ENCODE peak calls at places on chromosomes 12 and 14, in six cellular contexts. O, Z, V, J, X and S are unnamed samples.

GRCh38 chr14:75440733-75441474 is 13.1 kb downstream of the JDP2 start:
- DNase-seq in O (peak), Z (peak), V (no peak), J (no peak), X (peak), S (no peak)

GRCh38 chr12:77725611-77726010 is 105.1 kb upstream of the NAV3 start:
- DNase-seq in O (no peak), Z (peak), V (no peak), J (no peak), X (no peak), S (no peak)

GRCh38 chr14:36281309-36281708 is 39.1 kb downstream of the MBIP start:
- DNase-seq in O (no peak), Z (no peak), V (no peak), J (no peak), X (no peak), S (no peak)

GRCh38 chr14:85252011-85252410 is 277.9 kb upstream of the FLRT2 start:
- DNase-seq in O (no peak), Z (no peak), V (no peak), J (no peak), X (no peak), S (no peak)

GRCh38 chr12:902581-902980 is 46.9 kb downstream of the RAD52 start:
- DNase-seq in O (no peak), Z (no peak), V (no peak), J (no peak), X (no peak), S (no peak)

GRCh38 chr12:112906712-112907414 is at the start of gene OAS1:
- DNase-seq in O (no peak), Z (no peak), V (peak), J (peak), X (peak), S (no peak)

GRCh38 chr12:54439521-54440255 is 20.6 kb upstream of the ITGA5 start:
- DNase-seq in O (no peak), Z (peak), V (no peak), J (no peak), X (no peak), S (no peak)

GRCh38 chr14:50530794-50531193 is 1.6 kb downstream of the MAP4K5 start:
- DNase-seq in O (no peak), Z (no peak), V (no peak), J (no peak), X (no peak), S (no peak)

GRCh38 chr12:119730381-119730780 is 62.4 kb downstream of the PRKAB1 start:
- DNase-seq in O (no peak), Z (no peak), V (no peak), J (no peak), X (no peak), S (no peak)

GRCh38 chr12:4270670-4271432 is 2.7 kb upstream of the CCND2 start:
- DNase-seq in O (peak), Z (no peak), V (peak), J (no peak), X (no peak), S (peak)

GRCh38 chr12:98402081-98402480 is 113.3 kb upstream of the TMPO start:
- DNase-seq in O (no peak), Z (no peak), V (no peak), J (no peak), X (no peak), S (no peak)

GRCh38 chr14:51921026-51921425 is 60.6 kb downstream of the GNG2 start:
- DNase-seq in O (no peak), Z (no peak), V (no peak), J (no peak), X (no peak), S (no peak)

GRCh38 chr14:51926449-51926848 is 62.9 kb upstream of the RTRAF start:
- DNase-seq in O (no peak), Z (no peak), V (no peak), J (no peak), X (no peak), S (no peak)

GRCh38 chr14:51925980-51926379 is 63.4 kb upstream of the RTRAF start:
- DNase-seq in O (no peak), Z (no peak), V (no peak), J (no peak), X (no peak), S (no peak)

GRCh38 chr14:51924600-51924999 is 64.2 kb downstream of the GNG2 start:
- DNase-seq in O (no peak), Z (no peak), V (no peak), J (no peak), X (no peak), S (no peak)

GRCh38 chr14:51922624-51923023 is 62.2 kb downstream of the GNG2 start:
- DNase-seq in O (no peak), Z (no peak), V (no peak), J (no peak), X (no peak), S (no peak)
- TF ChIP-seq CTCF in O (no peak), Z (no peak), V (no peak), J (no peak), X (no peak), S (no peak)

DNA sequence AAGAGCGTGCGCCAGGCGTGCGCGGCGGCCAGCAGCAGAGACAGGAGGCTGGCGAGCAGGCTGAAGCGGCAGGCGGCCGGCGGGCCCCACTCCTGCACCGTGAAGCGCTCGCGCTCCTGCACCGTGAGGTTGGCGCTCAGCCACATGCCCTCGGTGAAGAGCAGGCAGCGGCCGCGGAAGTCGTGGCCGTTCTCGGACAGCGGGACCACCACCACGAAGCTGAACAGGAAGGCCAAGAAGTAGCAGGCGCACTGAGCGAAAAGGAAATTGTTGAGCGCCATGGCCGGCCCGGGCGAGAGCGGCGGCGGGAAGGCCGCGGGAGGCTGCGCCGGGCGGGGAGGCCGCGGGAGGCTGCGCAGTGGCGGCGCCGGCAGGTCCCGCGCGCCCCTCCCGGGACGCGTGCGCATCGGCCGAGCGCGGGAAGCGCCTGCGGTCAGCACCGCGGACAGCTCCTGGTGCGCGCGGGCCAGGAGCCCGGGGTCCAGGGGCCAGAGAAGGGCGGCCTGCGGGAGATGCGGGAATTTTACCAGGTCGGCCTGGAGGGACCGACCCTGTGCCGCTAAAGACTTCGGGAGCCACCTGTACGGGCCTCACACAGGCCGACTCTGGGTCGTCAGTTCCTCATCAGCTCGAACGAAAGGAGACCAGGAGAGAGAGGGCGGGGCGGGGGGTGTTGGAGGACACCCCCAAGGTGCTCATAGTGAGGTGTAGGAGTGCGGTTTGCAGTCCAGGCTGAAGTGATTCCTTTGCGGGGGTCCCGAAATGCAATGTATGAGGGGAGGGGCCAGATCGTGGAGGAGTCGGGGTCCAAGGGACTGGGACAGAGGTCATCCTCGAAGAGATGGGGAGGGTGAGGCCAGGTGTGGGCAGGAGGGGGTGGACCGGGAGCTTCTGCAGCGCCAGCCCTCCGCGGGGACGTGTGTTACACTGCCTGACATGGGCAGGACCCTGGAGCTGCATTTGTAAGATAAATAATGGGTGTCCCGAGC is at the start of gene TMEM179:
- DNase-seq in O (peak), Z (no peak), V (no peak), J (no peak), X (no peak), S (no peak)
- H3K4me3 ChIP-seq in O (no peak), Z (no peak), V (no peak), J (no peak), X (peak), S (no peak)

DNA sequence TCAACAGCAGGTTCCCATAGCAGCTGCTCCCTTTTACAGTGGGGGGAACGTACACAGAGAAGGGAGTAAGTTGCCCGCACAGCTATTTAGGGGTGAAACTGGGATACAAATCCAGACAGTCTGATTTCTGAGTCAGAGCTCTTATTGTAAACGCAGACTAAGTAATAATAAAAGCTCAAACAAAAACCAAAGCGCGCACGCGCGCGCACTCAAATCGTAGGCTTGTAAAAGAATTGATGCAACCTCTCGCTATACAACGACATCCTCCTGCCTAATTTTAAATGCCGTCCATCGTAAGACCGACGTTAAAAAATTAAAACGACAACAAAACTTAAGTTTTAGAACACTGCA is 747 bp upstream of the DACT1 start:
- DNase-seq in O (no peak), Z (peak), V (no peak), J (no peak), X (peak), S (peak)
- H3K27ac ChIP-seq in O (no peak), Z (peak), V (no peak), J (no peak), X (peak), S (peak)

GRCh38 chr14:76958975-76959710 is 69.4 kb downstream of the IRF2BPL start:
- DNase-seq in O (no peak), Z (no peak), V (no peak), J (peak), X (no peak), S (no peak)
- TF ChIP-seq CTCF in O (no peak), Z (no peak), V (no peak), J (no peak), X (no peak), S (no peak)

GRCh38 chr14:64539186-64539552 is 1.4 kb upstream of the HSPA2 start:
- DNase-seq in O (no peak), Z (no peak), V (no peak), J (no peak), X (no peak), S (no peak)
- H3K4me3 ChIP-seq in O (peak), Z (peak), V (peak), J (peak), X (peak), S (peak)

GRCh38 chr14:68623307-68623706 is 169.6 kb downstream of the ZFP36L1 start:
- DNase-seq in O (no peak), Z (no peak), V (no peak), J (no peak), X (no peak), S (peak)

GRCh38 chr14:68616255-68616902 is 176.5 kb downstream of the ZFP36L1 start:
- DNase-seq in O (no peak), Z (no peak), V (no peak), J (no peak), X (no peak), S (no peak)

GRCh38 chr14:68621400-68622365 is 171.2 kb downstream of the ZFP36L1 start:
- DNase-seq in O (no peak), Z (peak), V (no peak), J (no peak), X (no peak), S (peak)

GRCh38 chr14:68622856-68623255 is 170.0 kb downstream of the ZFP36L1 start:
- DNase-seq in O (no peak), Z (no peak), V (no peak), J (peak), X (no peak), S (no peak)

DNA sequence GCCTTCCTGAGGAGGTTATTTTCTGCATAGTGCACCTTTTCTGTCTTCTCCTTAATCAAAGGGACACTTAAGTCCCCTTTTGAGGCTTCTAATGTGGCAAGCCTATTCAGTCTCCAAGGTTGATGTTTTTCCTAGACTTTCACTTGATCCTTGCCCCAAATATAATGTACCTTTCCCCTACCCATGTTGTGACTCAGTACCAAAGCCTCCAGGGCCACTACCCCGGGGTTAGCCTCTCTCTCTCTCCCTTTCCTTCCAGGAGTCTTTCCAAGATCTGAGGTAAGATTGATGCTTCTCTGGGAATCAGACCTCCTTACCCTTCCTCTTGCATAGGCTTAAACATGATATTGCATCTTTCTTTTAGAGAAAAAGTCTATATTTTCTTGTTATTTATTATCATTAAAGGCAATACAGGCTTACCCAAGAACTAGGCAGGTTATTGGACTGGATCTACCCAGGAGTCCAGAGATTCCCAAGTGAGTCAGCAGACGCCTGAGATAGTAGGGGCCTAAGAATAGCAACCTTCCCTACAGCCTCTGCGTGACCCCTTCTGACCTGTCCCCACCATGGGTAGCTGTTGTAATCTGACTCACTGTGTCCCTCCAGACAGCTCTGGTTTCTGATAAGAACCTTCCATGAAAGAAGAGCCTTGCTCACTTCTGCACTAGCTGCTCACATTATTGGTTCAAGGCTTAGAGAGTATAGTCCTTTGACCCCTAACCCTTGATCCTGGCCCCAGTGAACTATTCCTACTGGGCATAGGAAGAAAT is 172.9 kb downstream of the ZFP36L1 start:
- DNase-seq in O (no peak), Z (no peak), V (no peak), J (no peak), X (no peak), S (no peak)
- H3K27ac ChIP-seq in O (no peak), Z (no peak), V (no peak), J (no peak), X (no peak), S (no peak)